ENCODE peak calls at places on chromosomes 6 and 20, in six cellular contexts. One of them, this sample, is unnamed.

GRCh38 chr6:15479761-15480160 is 183.1 kb downstream of the DTNBP1 start:
- DNase-seq in A549: no peak
- DNase-seq in K562: no peak
- DNase-seq in GM12878: no peak
- DNase-seq in HepG2: no peak
- DNase-seq in endothelial cell of umbilical vein: peak; percentile 72
- DNase-seq in this sample: no peak

GRCh38 chr6:138473144-138473543 is 26.1 kb downstream of the NHSL1 start:
- DNase-seq in A549: no peak
- DNase-seq in K562: no peak
- DNase-seq in GM12878: no peak
- DNase-seq in HepG2: no peak
- DNase-seq in endothelial cell of umbilical vein: no peak
- DNase-seq in this sample: no peak

GRCh38 chr6:22112490-22112889 is 184.3 kb downstream of the PRL start:
- DNase-seq in A549: peak; percentile 18
- DNase-seq in K562: no peak
- DNase-seq in GM12878: no peak
- DNase-seq in HepG2: no peak
- DNase-seq in endothelial cell of umbilical vein: peak; percentile 64
- DNase-seq in this sample: peak; percentile 36

GRCh38 chr20:48455606-48456360 is 372.0 kb downstream of the PREX1 start:
- DNase-seq in A549: no peak
- DNase-seq in K562: no peak
- DNase-seq in GM12878: no peak
- DNase-seq in HepG2: no peak
- DNase-seq in endothelial cell of umbilical vein: no peak
- DNase-seq in this sample: no peak

GRCh38 chr20:25197173-25197869 is 1.8 kb downstream of the ENTPD6 start:
- DNase-seq in A549: no peak
- DNase-seq in K562: no peak
- DNase-seq in GM12878: no peak
- DNase-seq in HepG2: no peak
- DNase-seq in endothelial cell of umbilical vein: no peak
- DNase-seq in this sample: no peak

GRCh38 chr20:62087227-62087626 is 21.5 kb upstream of the TAF4 start:
- DNase-seq in A549: no peak
- DNase-seq in K562: no peak
- DNase-seq in GM12878: no peak
- DNase-seq in HepG2: no peak
- DNase-seq in endothelial cell of umbilical vein: no peak
- DNase-seq in this sample: no peak

GRCh38 chr6:71299541-71300470 is 11.2 kb downstream of the OGFRL1 start:
- DNase-seq in A549: no peak
- DNase-seq in K562: no peak
- DNase-seq in GM12878: no peak
- DNase-seq in HepG2: no peak
- DNase-seq in endothelial cell of umbilical vein: no peak
- DNase-seq in this sample: no peak

GRCh38 chr6:39426057-39426592 is 103.6 kb upstream of the KCNK16 start:
- DNase-seq in A549: peak; percentile 8
- DNase-seq in K562: no peak
- DNase-seq in GM12878: no peak
- DNase-seq in HepG2: no peak
- DNase-seq in endothelial cell of umbilical vein: peak; percentile 95
- DNase-seq in this sample: no peak

GRCh38 chr6:73873081-73873480 is 177.1 kb downstream of the CD109 start:
- DNase-seq in A549: no peak
- DNase-seq in K562: no peak
- DNase-seq in GM12878: no peak
- DNase-seq in HepG2: no peak
- DNase-seq in endothelial cell of umbilical vein: no peak
- DNase-seq in this sample: no peak

GRCh38 chr20:19757973-19758887 is at the start of gene RIN2:
- DNase-seq in A549: peak; percentile 98
- DNase-seq in K562: no peak
- DNase-seq in GM12878: no peak
- DNase-seq in HepG2: peak; percentile 86
- DNase-seq in endothelial cell of umbilical vein: peak; percentile 92
- DNase-seq in this sample: peak; percentile 27

GRCh38 chr6:36976509-36976908 is 9.5 kb downstream of the MTCH1 start:
- DNase-seq in A549: no peak
- DNase-seq in K562: no peak
- DNase-seq in GM12878: no peak
- DNase-seq in HepG2: no peak
- DNase-seq in endothelial cell of umbilical vein: no peak
- DNase-seq in this sample: no peak

GRCh38 chr6:131733376-131734016 is 22.7 kb upstream of the CTAGE9 start:
- DNase-seq in A549: no peak
- DNase-seq in K562: no peak
- DNase-seq in GM12878: no peak
- DNase-seq in HepG2: no peak
- DNase-seq in endothelial cell of umbilical vein: peak; percentile 28
- DNase-seq in this sample: peak; percentile 5

DNA sequence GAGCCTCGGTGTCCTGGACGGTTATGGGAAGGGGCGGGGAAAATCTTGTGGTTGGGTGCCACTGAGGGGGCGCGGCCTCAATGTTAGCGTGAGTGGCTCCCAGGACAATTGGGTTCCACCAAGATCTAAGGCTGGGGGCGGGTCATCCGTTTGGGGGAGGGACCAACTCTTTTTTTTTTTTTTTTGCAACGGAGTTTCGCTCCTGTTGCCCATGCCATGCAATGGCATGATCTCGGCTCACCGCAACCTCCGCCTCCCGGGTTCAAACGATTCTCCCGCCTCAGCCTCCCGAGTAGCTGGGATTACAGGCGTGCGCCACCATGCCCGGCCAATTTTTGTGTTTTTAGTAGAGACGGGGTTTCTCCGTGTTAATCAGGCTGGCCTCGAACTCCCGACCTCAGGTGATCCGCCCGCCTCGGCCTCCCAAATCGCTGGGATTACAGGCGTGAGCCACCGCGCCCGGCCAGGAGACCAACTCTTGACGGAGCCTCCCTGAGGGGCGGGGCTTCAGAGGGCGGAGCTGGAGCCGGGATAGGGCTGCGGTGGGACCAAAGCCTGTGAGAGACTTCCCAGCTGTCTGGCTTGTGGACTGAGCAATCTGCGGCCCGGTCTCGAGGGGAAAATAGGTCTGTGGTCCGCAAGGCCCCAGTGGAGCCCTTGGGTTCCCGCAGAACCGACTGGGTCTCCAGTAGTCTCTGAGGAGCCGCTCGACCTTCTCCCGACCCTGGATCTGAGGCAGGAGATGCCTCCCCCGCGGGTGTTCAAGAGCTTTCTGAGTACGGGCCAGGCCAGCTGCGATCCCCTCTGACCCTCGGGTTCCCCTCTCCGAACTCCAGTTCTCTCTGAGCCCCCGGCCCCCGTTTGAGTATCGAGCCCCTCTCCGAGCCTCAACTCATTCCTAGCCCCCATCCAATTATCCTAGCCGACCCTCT is 1.1 kb downstream of the SPAG4 start:
- DNase-seq in A549: peak; percentile 87
- DNase-seq in K562: peak; percentile 100
- DNase-seq in GM12878: peak; percentile 98
- DNase-seq in HepG2: peak; percentile 100
- DNase-seq in endothelial cell of umbilical vein: peak; percentile 100
- DNase-seq in this sample: peak; percentile 93
- TF ChIP-seq POLR2A in A549: peak; percentile 44
- TF ChIP-seq POLR2A in K562: peak; percentile 75
- TF ChIP-seq POLR2A in GM12878: no peak
- TF ChIP-seq POLR2A in HepG2: peak; percentile 98
- TF ChIP-seq POLR2A in endothelial cell of umbilical vein: peak; percentile 59
- TF ChIP-seq POLR2A in this sample: peak; percentile 62

GRCh38 chr20:3543901-3544507 is 73.2 kb downstream of the ATRN start:
- DNase-seq in A549: no peak
- DNase-seq in K562: no peak
- DNase-seq in GM12878: no peak
- DNase-seq in HepG2: peak; percentile 78
- DNase-seq in endothelial cell of umbilical vein: no peak
- DNase-seq in this sample: no peak
- TF ChIP-seq MYC in A549: no peak
- TF ChIP-seq MYC in K562: no peak
- TF ChIP-seq MYC in GM12878: no peak
- TF ChIP-seq MYC in HepG2: no peak
- TF ChIP-seq MYC in endothelial cell of umbilical vein: no peak
- TF ChIP-seq MYC in this sample: no peak

DNA sequence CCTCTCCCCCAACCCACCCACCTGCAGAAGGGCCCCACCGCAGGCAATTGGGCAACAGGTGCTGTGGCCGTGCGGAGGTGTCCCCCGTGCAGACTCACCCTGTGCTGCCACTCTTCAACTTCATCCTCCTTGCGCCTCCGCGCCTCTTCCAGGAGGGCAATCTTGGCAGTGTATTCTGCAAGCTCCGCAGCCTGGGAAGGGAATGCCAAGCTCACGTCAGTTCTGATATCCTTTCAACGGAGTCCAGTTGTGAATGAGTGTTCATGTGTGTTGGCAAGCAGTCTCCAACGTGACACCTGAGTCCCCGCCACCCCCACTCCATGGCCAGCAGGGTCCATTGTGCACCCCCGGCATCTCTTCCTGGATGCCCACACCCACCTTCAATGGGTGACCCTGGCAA is 49.9 kb downstream of the EZR start:
- DNase-seq in A549: no peak
- DNase-seq in K562: no peak
- DNase-seq in GM12878: no peak
- DNase-seq in HepG2: no peak
- DNase-seq in endothelial cell of umbilical vein: no peak
- DNase-seq in this sample: no peak
- TF ChIP-seq MAX in A549: no peak
- TF ChIP-seq MAX in K562: no peak
- TF ChIP-seq MAX in GM12878: no peak
- TF ChIP-seq MAX in HepG2: no peak
- TF ChIP-seq MAX in endothelial cell of umbilical vein: no peak
- TF ChIP-seq MAX in this sample: no peak

GRCh38 chr6:129598244-129599187 is 111.5 kb downstream of the ARHGAP18 start:
- DNase-seq in A549: peak; percentile 35
- DNase-seq in K562: peak; percentile 75
- DNase-seq in GM12878: peak; percentile 76
- DNase-seq in HepG2: peak; percentile 67
- DNase-seq in endothelial cell of umbilical vein: peak; percentile 87
- DNase-seq in this sample: peak; percentile 78
- TF ChIP-seq POLR2A in A549: no peak
- TF ChIP-seq POLR2A in K562: no peak
- TF ChIP-seq POLR2A in GM12878: no peak
- TF ChIP-seq POLR2A in HepG2: no peak
- TF ChIP-seq POLR2A in endothelial cell of umbilical vein: peak; percentile 19
- TF ChIP-seq POLR2A in this sample: no peak

GRCh38 chr6:167977717-167978467 is 19.6 kb upstream of the KIF25 start:
- DNase-seq in A549: no peak
- DNase-seq in K562: no peak
- DNase-seq in GM12878: no peak
- DNase-seq in HepG2: no peak
- DNase-seq in endothelial cell of umbilical vein: no peak
- DNase-seq in this sample: no peak
- TF ChIP-seq MYC in A549: no peak
- TF ChIP-seq MYC in K562: no peak
- TF ChIP-seq MYC in GM12878: no peak
- TF ChIP-seq MYC in HepG2: no peak
- TF ChIP-seq MYC in endothelial cell of umbilical vein: no peak
- TF ChIP-seq MYC in this sample: no peak

GRCh38 chr6:35024601-35025054 is 116.5 kb downstream of the TCP11 start:
- DNase-seq in A549: peak; percentile 28
- DNase-seq in K562: peak; percentile 65
- DNase-seq in GM12878: no peak
- DNase-seq in HepG2: peak; percentile 28
- DNase-seq in endothelial cell of umbilical vein: peak; percentile 92
- DNase-seq in this sample: peak; percentile 73
- TF ChIP-seq MAX in A549: no peak
- TF ChIP-seq MAX in K562: no peak
- TF ChIP-seq MAX in GM12878: no peak
- TF ChIP-seq MAX in HepG2: no peak
- TF ChIP-seq MAX in endothelial cell of umbilical vein: no peak
- TF ChIP-seq MAX in this sample: peak; percentile 48

GRCh38 chr6:5261545-5262109 is 314 bp downstream of the FARS2 start:
- DNase-seq in A549: no peak
- DNase-seq in K562: peak; percentile 20
- DNase-seq in GM12878: no peak
- DNase-seq in HepG2: no peak
- DNase-seq in endothelial cell of umbilical vein: no peak
- DNase-seq in this sample: no peak

GRCh38 chr6:5260111-5260620 is 584 bp downstream of the LYRM4 start:
- DNase-seq in A549: peak; percentile 79
- DNase-seq in K562: peak; percentile 88
- DNase-seq in GM12878: no peak
- DNase-seq in HepG2: peak; percentile 81
- DNase-seq in endothelial cell of umbilical vein: peak; percentile 57
- DNase-seq in this sample: peak; percentile 84

GRCh38 chr6:5259428-5259827 is 1.3 kb downstream of the LYRM4 start:
- DNase-seq in A549: no peak
- DNase-seq in K562: no peak
- DNase-seq in GM12878: no peak
- DNase-seq in HepG2: no peak
- DNase-seq in endothelial cell of umbilical vein: no peak
- DNase-seq in this sample: no peak

GRCh38 chr6:5257400-5257799 is 3.4 kb downstream of the LYRM4 start:
- DNase-seq in A549: no peak
- DNase-seq in K562: no peak
- DNase-seq in GM12878: no peak
- DNase-seq in HepG2: no peak
- DNase-seq in endothelial cell of umbilical vein: no peak
- DNase-seq in this sample: no peak

GRCh38 chr6:5260661-5261544 is at the start of the genes FARS2 and LYRM4:
- DNase-seq in A549: peak; percentile 50
- DNase-seq in K562: peak; percentile 94
- DNase-seq in GM12878: no peak
- DNase-seq in HepG2: peak; percentile 79
- DNase-seq in endothelial cell of umbilical vein: peak; percentile 94
- DNase-seq in this sample: peak; percentile 93
- TF ChIP-seq POLR2A in A549: peak; percentile 32
- TF ChIP-seq POLR2A in K562: peak; percentile 71
- TF ChIP-seq POLR2A in GM12878: peak; percentile 64
- TF ChIP-seq POLR2A in HepG2: peak; percentile 63
- TF ChIP-seq POLR2A in endothelial cell of umbilical vein: peak; percentile 32
- TF ChIP-seq POLR2A in this sample: peak; percentile 24

DNA sequence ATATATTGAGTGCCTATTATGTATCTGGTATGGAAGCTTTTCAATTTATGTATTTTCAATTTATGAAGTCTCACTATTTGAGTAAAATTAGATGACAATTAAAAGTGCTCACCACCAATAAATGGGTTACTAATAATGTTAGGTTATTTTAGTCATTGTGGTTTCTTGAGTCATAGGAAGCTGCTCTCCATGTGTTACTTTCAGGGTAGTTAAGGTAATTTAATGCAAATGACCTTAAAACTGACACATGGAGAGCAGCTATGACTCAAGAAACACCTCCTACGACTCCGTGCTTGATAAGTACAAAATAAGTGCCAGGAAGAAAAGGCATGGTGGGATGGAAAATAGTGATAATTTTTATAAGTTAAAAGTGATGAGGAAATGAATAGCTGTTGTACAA is 16.5 kb upstream of the TINAG start:
- DNase-seq in A549: no peak
- DNase-seq in K562: no peak
- DNase-seq in GM12878: peak; percentile 25
- DNase-seq in HepG2: no peak
- DNase-seq in endothelial cell of umbilical vein: peak; percentile 81
- DNase-seq in this sample: no peak
- TF ChIP-seq MYC in A549: no peak
- TF ChIP-seq MYC in K562: no peak
- TF ChIP-seq MYC in GM12878: no peak
- TF ChIP-seq MYC in HepG2: no peak
- TF ChIP-seq MYC in endothelial cell of umbilical vein: no peak
- TF ChIP-seq MYC in this sample: no peak